ENCODE peak calls at places on chromosome 22, in ten cellular contexts. One of them, this sample, is unnamed.

GRCh38 chr22:28894320-28894719 is 10.9 kb downstream of the ZNRF3 start:
- DNase-seq in left ventricle myocardium inferior: peak
- DNase-seq in breast epithelium: no peak
- DNase-seq in heart left ventricle: peak
- DNase-seq in upper lobe of right lung: no peak
- DNase-seq in fibroblast of the aortic adventitia: no peak
- DNase-seq in fibroblast of mammary gland: no peak
- DNase-seq in HCT116: no peak
- DNase-seq in lower leg skin: peak
- DNase-seq in NB4: peak
- DNase-seq in this sample: no peak

GRCh38 chr22:44042822-44043221 is 18.7 kb downstream of the PARVB start:
- DNase-seq in NB4: no peak
- DNase-seq in fibroblast of the aortic adventitia: peak
- DNase-seq in heart left ventricle: no peak
- DNase-seq in HCT116: no peak
- DNase-seq in lower leg skin: no peak
- DNase-seq in breast epithelium: no peak
- DNase-seq in upper lobe of right lung: no peak
- DNase-seq in left ventricle myocardium inferior: no peak
- DNase-seq in fibroblast of mammary gland: peak
- DNase-seq in this sample: no peak

GRCh38 chr22:33519974-33520903 is 400.0 kb downstream of the LARGE1 start:
- DNase-seq in NB4: no peak
- DNase-seq in fibroblast of the aortic adventitia: no peak
- DNase-seq in left ventricle myocardium inferior: no peak
- DNase-seq in breast epithelium: no peak
- DNase-seq in fibroblast of mammary gland: no peak
- DNase-seq in lower leg skin: no peak
- DNase-seq in HCT116: no peak
- DNase-seq in upper lobe of right lung: no peak
- DNase-seq in heart left ventricle: no peak
- DNase-seq in this sample: no peak

GRCh38 chr22:46673677-46674236 is 53.6 kb downstream of the GRAMD4 start:
- DNase-seq in HCT116: no peak
- DNase-seq in left ventricle myocardium inferior: no peak
- DNase-seq in fibroblast of the aortic adventitia: no peak
- DNase-seq in upper lobe of right lung: no peak
- DNase-seq in NB4: no peak
- DNase-seq in fibroblast of mammary gland: no peak
- DNase-seq in heart left ventricle: no peak
- DNase-seq in breast epithelium: no peak
- DNase-seq in lower leg skin: no peak
- DNase-seq in this sample: no peak

GRCh38 chr22:26679003-26679629 is 21.7 kb downstream of the MIAT start:
- DNase-seq in breast epithelium: peak
- DNase-seq in left ventricle myocardium inferior: peak
- DNase-seq in upper lobe of right lung: peak
- DNase-seq in lower leg skin: peak
- DNase-seq in HCT116: peak
- DNase-seq in NB4: peak
- DNase-seq in heart left ventricle: peak
- DNase-seq in fibroblast of mammary gland: peak
- DNase-seq in fibroblast of the aortic adventitia: peak
- DNase-seq in this sample: peak

GRCh38 chr22:19631899-19632670 is 82.2 kb upstream of the SEPTIN5 start:
- DNase-seq in fibroblast of mammary gland: peak
- DNase-seq in left ventricle myocardium inferior: no peak
- DNase-seq in breast epithelium: no peak
- DNase-seq in fibroblast of the aortic adventitia: peak
- DNase-seq in heart left ventricle: no peak
- DNase-seq in HCT116: peak
- DNase-seq in NB4: peak
- DNase-seq in lower leg skin: peak
- DNase-seq in upper lobe of right lung: no peak
- DNase-seq in this sample: peak

GRCh38 chr22:26484360-26484706 is 656 bp downstream of the SRRD start:
- DNase-seq in lower leg skin: no peak
- DNase-seq in fibroblast of mammary gland: peak
- DNase-seq in NB4: no peak
- DNase-seq in heart left ventricle: no peak
- DNase-seq in breast epithelium: no peak
- DNase-seq in left ventricle myocardium inferior: no peak
- DNase-seq in upper lobe of right lung: no peak
- DNase-seq in HCT116: no peak
- DNase-seq in fibroblast of the aortic adventitia: no peak
- DNase-seq in this sample: no peak

GRCh38 chr22:46083383-46084350 is 66.7 kb upstream of the PPARA start:
- DNase-seq in HCT116: no peak
- DNase-seq in upper lobe of right lung: peak
- DNase-seq in heart left ventricle: peak
- DNase-seq in fibroblast of the aortic adventitia: peak
- DNase-seq in breast epithelium: no peak
- DNase-seq in left ventricle myocardium inferior: peak
- DNase-seq in fibroblast of mammary gland: no peak
- DNase-seq in lower leg skin: peak
- DNase-seq in NB4: no peak
- DNase-seq in this sample: no peak

GRCh38 chr22:26479792-26480610 is 3.6 kb downstream of the HPS4 start:
- DNase-seq in upper lobe of right lung: no peak
- DNase-seq in fibroblast of the aortic adventitia: no peak
- DNase-seq in HCT116: no peak
- DNase-seq in heart left ventricle: no peak
- DNase-seq in fibroblast of mammary gland: no peak
- DNase-seq in left ventricle myocardium inferior: no peak
- DNase-seq in breast epithelium: no peak
- DNase-seq in lower leg skin: no peak
- DNase-seq in NB4: peak
- DNase-seq in this sample: no peak

GRCh38 chr22:47943729-47944700 is 1181.6 kb downstream of the TBC1D22A start:
- DNase-seq in upper lobe of right lung: no peak
- DNase-seq in left ventricle myocardium inferior: no peak
- DNase-seq in NB4: no peak
- DNase-seq in lower leg skin: peak
- DNase-seq in breast epithelium: no peak
- DNase-seq in fibroblast of mammary gland: no peak
- DNase-seq in fibroblast of the aortic adventitia: no peak
- DNase-seq in HCT116: no peak
- DNase-seq in heart left ventricle: no peak
- DNase-seq in this sample: no peak

GRCh38 chr22:43706151-43706550 is 106.0 kb downstream of the EFCAB6 start:
- DNase-seq in fibroblast of the aortic adventitia: no peak
- DNase-seq in breast epithelium: no peak
- DNase-seq in fibroblast of mammary gland: no peak
- DNase-seq in upper lobe of right lung: no peak
- DNase-seq in left ventricle myocardium inferior: no peak
- DNase-seq in heart left ventricle: no peak
- DNase-seq in HCT116: no peak
- DNase-seq in lower leg skin: no peak
- DNase-seq in NB4: no peak
- DNase-seq in this sample: no peak

GRCh38 chr22:27734066-27734465 is 67.5 kb downstream of the MN1 start:
- DNase-seq in heart left ventricle: no peak
- DNase-seq in lower leg skin: no peak
- DNase-seq in breast epithelium: no peak
- DNase-seq in fibroblast of mammary gland: no peak
- DNase-seq in NB4: no peak
- DNase-seq in left ventricle myocardium inferior: no peak
- DNase-seq in fibroblast of the aortic adventitia: no peak
- DNase-seq in upper lobe of right lung: peak
- DNase-seq in HCT116: no peak
- DNase-seq in this sample: no peak

GRCh38 chr22:46409631-46410210 is 74.2 kb downstream of the TRMU start:
- DNase-seq in fibroblast of mammary gland: no peak
- DNase-seq in left ventricle myocardium inferior: no peak
- DNase-seq in fibroblast of the aortic adventitia: no peak
- DNase-seq in breast epithelium: no peak
- DNase-seq in NB4: no peak
- DNase-seq in HCT116: no peak
- DNase-seq in heart left ventricle: peak
- DNase-seq in lower leg skin: no peak
- DNase-seq in upper lobe of right lung: no peak
- DNase-seq in this sample: no peak

GRCh38 chr22:47146941-47147340 is 384.5 kb downstream of the TBC1D22A start:
- DNase-seq in upper lobe of right lung: no peak
- DNase-seq in heart left ventricle: no peak
- DNase-seq in NB4: no peak
- DNase-seq in fibroblast of mammary gland: no peak
- DNase-seq in fibroblast of the aortic adventitia: no peak
- DNase-seq in lower leg skin: no peak
- DNase-seq in HCT116: no peak
- DNase-seq in breast epithelium: no peak
- DNase-seq in left ventricle myocardium inferior: no peak
- DNase-seq in this sample: no peak

DNA sequence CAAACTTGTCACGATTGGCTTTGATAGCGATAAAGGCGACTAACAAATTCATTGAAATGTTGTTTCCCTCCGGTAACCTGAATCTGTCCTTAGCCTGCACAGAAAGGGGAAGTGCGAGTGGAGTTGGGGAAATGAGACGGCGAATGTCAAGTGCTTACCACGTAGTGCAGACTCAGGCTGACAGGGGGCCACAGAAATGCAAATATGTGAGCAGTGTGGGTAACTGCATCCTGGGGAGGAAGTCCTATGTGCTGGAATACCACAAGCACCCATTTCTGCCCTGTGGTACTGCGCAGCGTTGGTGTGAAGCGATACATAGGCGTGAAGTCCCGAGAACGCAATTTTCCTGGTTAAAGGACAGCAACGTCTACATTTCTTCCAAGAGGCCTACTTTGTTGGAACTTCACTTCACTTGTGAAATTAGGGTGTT is 869 bp upstream of the EIF4ENIF1 start:
- DNase-seq in lower leg skin: peak
- DNase-seq in fibroblast of the aortic adventitia: peak
- DNase-seq in left ventricle myocardium inferior: peak
- DNase-seq in breast epithelium: peak
- DNase-seq in NB4: peak
- DNase-seq in fibroblast of mammary gland: peak
- DNase-seq in HCT116: peak
- DNase-seq in upper lobe of right lung: peak
- DNase-seq in heart left ventricle: peak
- DNase-seq in this sample: peak
- TF ChIP-seq CTCF in lower leg skin: no peak
- TF ChIP-seq CTCF in fibroblast of the aortic adventitia: peak
- TF ChIP-seq CTCF in left ventricle myocardium inferior: peak
- TF ChIP-seq CTCF in breast epithelium: no peak
- TF ChIP-seq CTCF in NB4: no peak
- TF ChIP-seq CTCF in fibroblast of mammary gland: no peak
- TF ChIP-seq CTCF in HCT116: no peak
- TF ChIP-seq CTCF in upper lobe of right lung: peak
- TF ChIP-seq CTCF in heart left ventricle: no peak
- TF ChIP-seq CTCF in this sample: no peak

GRCh38 chr22:49735411-49736311 is 92.0 kb downstream of the BRD1 start:
- DNase-seq in breast epithelium: no peak
- DNase-seq in NB4: peak
- DNase-seq in left ventricle myocardium inferior: no peak
- DNase-seq in lower leg skin: peak
- DNase-seq in HCT116: no peak
- DNase-seq in fibroblast of mammary gland: no peak
- DNase-seq in upper lobe of right lung: peak
- DNase-seq in fibroblast of the aortic adventitia: no peak
- DNase-seq in heart left ventricle: no peak
- DNase-seq in this sample: peak

GRCh38 chr22:49738006-49738405 is 89.7 kb downstream of the BRD1 start:
- DNase-seq in breast epithelium: no peak
- DNase-seq in fibroblast of the aortic adventitia: no peak
- DNase-seq in NB4: no peak
- DNase-seq in HCT116: no peak
- DNase-seq in fibroblast of mammary gland: no peak
- DNase-seq in left ventricle myocardium inferior: no peak
- DNase-seq in lower leg skin: peak
- DNase-seq in upper lobe of right lung: peak
- DNase-seq in heart left ventricle: no peak
- DNase-seq in this sample: no peak

GRCh38 chr22:49734882-49735281 is 92.8 kb downstream of the BRD1 start:
- DNase-seq in left ventricle myocardium inferior: no peak
- DNase-seq in upper lobe of right lung: peak
- DNase-seq in heart left ventricle: no peak
- DNase-seq in fibroblast of mammary gland: no peak
- DNase-seq in lower leg skin: peak
- DNase-seq in HCT116: no peak
- DNase-seq in NB4: no peak
- DNase-seq in breast epithelium: no peak
- DNase-seq in fibroblast of the aortic adventitia: no peak
- DNase-seq in this sample: no peak

GRCh38 chr22:49737101-49737551 is 90.5 kb downstream of the BRD1 start:
- DNase-seq in HCT116: no peak
- DNase-seq in left ventricle myocardium inferior: no peak
- DNase-seq in upper lobe of right lung: peak
- DNase-seq in fibroblast of mammary gland: no peak
- DNase-seq in heart left ventricle: no peak
- DNase-seq in NB4: no peak
- DNase-seq in lower leg skin: peak
- DNase-seq in fibroblast of the aortic adventitia: no peak
- DNase-seq in breast epithelium: no peak
- DNase-seq in this sample: no peak

DNA sequence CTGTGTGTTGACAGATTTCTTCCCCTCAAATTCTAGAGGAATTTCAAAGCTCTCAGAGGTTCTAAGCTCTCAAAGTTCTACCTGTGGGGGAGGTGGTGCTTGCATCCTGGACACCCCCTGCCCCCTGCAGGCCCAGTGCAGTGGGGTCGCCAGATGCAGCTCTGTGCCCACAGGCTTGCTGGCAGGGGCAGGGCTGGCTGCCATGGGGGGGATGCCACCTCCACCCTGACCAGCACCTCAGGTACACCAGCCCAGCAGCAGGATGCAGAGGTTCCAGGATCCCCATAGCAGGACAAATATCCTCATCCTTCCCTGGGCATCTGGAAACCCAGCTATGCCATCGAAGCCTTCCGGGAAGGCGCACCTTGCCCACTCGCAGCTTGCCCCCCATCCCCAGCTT is 91.1 kb downstream of the BRD1 start:
- DNase-seq in fibroblast of mammary gland: no peak
- DNase-seq in NB4: no peak
- DNase-seq in left ventricle myocardium inferior: no peak
- DNase-seq in HCT116: no peak
- DNase-seq in fibroblast of the aortic adventitia: no peak
- DNase-seq in lower leg skin: peak
- DNase-seq in upper lobe of right lung: peak
- DNase-seq in heart left ventricle: no peak
- DNase-seq in breast epithelium: no peak
- DNase-seq in this sample: no peak
- H3K4me3 ChIP-seq in fibroblast of mammary gland: no peak
- H3K4me3 ChIP-seq in NB4: no peak
- H3K4me3 ChIP-seq in left ventricle myocardium inferior: no peak
- H3K4me3 ChIP-seq in HCT116: no peak
- H3K4me3 ChIP-seq in fibroblast of the aortic adventitia: no peak
- H3K4me3 ChIP-seq in lower leg skin: no peak
- H3K4me3 ChIP-seq in upper lobe of right lung: no peak
- H3K4me3 ChIP-seq in heart left ventricle: no peak
- H3K4me3 ChIP-seq in breast epithelium: no peak
- H3K4me3 ChIP-seq in this sample: no peak

GRCh38 chr22:21867528-21868266 is at the start of gene MAPK1:
- DNase-seq in breast epithelium: peak
- DNase-seq in heart left ventricle: peak
- DNase-seq in left ventricle myocardium inferior: peak
- DNase-seq in fibroblast of the aortic adventitia: peak
- DNase-seq in HCT116: peak
- DNase-seq in NB4: peak
- DNase-seq in lower leg skin: peak
- DNase-seq in fibroblast of mammary gland: peak
- DNase-seq in upper lobe of right lung: peak
- DNase-seq in this sample: peak
- TF ChIP-seq CTCF in breast epithelium: peak
- TF ChIP-seq CTCF in heart left ventricle: peak
- TF ChIP-seq CTCF in left ventricle myocardium inferior: peak
- TF ChIP-seq CTCF in fibroblast of the aortic adventitia: peak
- TF ChIP-seq CTCF in HCT116: no peak
- TF ChIP-seq CTCF in NB4: peak
- TF ChIP-seq CTCF in lower leg skin: no peak
- TF ChIP-seq CTCF in fibroblast of mammary gland: no peak
- TF ChIP-seq CTCF in upper lobe of right lung: peak
- TF ChIP-seq CTCF in this sample: peak

GRCh38 chr22:16601437-16602223 is 9.0 kb upstream of the CCT8L2 start:
- DNase-seq in breast epithelium: peak
- DNase-seq in fibroblast of the aortic adventitia: peak
- DNase-seq in lower leg skin: no peak
- DNase-seq in fibroblast of mammary gland: no peak
- DNase-seq in left ventricle myocardium inferior: peak
- DNase-seq in upper lobe of right lung: no peak
- DNase-seq in heart left ventricle: no peak
- DNase-seq in HCT116: no peak
- DNase-seq in NB4: peak
- DNase-seq in this sample: peak
- H3K4me3 ChIP-seq in breast epithelium: peak
- H3K4me3 ChIP-seq in fibroblast of the aortic adventitia: peak
- H3K4me3 ChIP-seq in lower leg skin: peak
- H3K4me3 ChIP-seq in fibroblast of mammary gland: no peak
- H3K4me3 ChIP-seq in left ventricle myocardium inferior: peak
- H3K4me3 ChIP-seq in upper lobe of right lung: peak
- H3K4me3 ChIP-seq in heart left ventricle: peak
- H3K4me3 ChIP-seq in HCT116: no peak
- H3K4me3 ChIP-seq in NB4: no peak
- H3K4me3 ChIP-seq in this sample: peak

This sample was measured in fibroblast of pulmonary artery.